ENCODE peak calls at places on chromosome 16, in four cellular contexts. One of them, this sample, is unnamed.

GRCh38 chr16:79176987-79177386 is 423.6 kb downstream of the MAF start:
- DNase-seq in HL-60: peak; percentile 5
- DNase-seq in GM12878: no peak
- DNase-seq in GM12891: no peak
- DNase-seq in this sample: no peak

GRCh38 chr16:72927199-72928088 is 120.5 kb downstream of the ZFHX3 start:
- DNase-seq in HL-60: peak; percentile 90
- DNase-seq in GM12878: no peak
- DNase-seq in GM12891: no peak
- DNase-seq in this sample: no peak

GRCh38 chr16:85359147-85359822 is 247.0 kb upstream of the CIBAR2 start:
- DNase-seq in HL-60: no peak
- DNase-seq in GM12878: no peak
- DNase-seq in GM12891: no peak
- DNase-seq in this sample: peak; percentile 93

GRCh38 chr16:80899804-80900592 is 95.6 kb upstream of the CDYL2 start:
- DNase-seq in HL-60: no peak
- DNase-seq in GM12878: no peak
- DNase-seq in GM12891: no peak
- DNase-seq in this sample: peak; percentile 30

GRCh38 chr16:85658504-85659326 is 30.0 kb downstream of the GINS2 start:
- DNase-seq in HL-60: no peak
- DNase-seq in GM12878: no peak
- DNase-seq in GM12891: no peak
- DNase-seq in this sample: no peak

GRCh38 chr16:14501331-14502255 is 128.5 kb downstream of the PARN start:
- DNase-seq in HL-60: peak; percentile 28
- DNase-seq in GM12878: peak; percentile 50
- DNase-seq in GM12891: no peak
- DNase-seq in this sample: peak; percentile 75

GRCh38 chr16:19711643-19712042 is 6.4 kb downstream of the KNOP1 start:
- DNase-seq in HL-60: no peak
- DNase-seq in GM12878: no peak
- DNase-seq in GM12891: no peak
- DNase-seq in this sample: no peak

GRCh38 chr16:88993946-88994600 is 17.1 kb upstream of the CBFA2T3 start:
- DNase-seq in HL-60: no peak
- DNase-seq in GM12878: no peak
- DNase-seq in GM12891: no peak
- DNase-seq in this sample: no peak

GRCh38 chr16:31038993-31039392 is 5.6 kb downstream of the STX4 start:
- DNase-seq in HL-60: no peak
- DNase-seq in GM12878: no peak
- DNase-seq in GM12891: no peak
- DNase-seq in this sample: no peak

GRCh38 chr16:78782572-78782971 is 683.1 kb downstream of the WWOX start:
- DNase-seq in HL-60: no peak
- DNase-seq in GM12878: no peak
- DNase-seq in GM12891: no peak
- DNase-seq in this sample: no peak

GRCh38 chr16:58211245-58211644 is 13.3 kb upstream of the CSNK2A2 start:
- DNase-seq in HL-60: no peak
- DNase-seq in GM12878: no peak
- DNase-seq in GM12891: no peak
- DNase-seq in this sample: no peak

GRCh38 chr16:51839697-51840462 is 688.8 kb upstream of the SALL1 start:
- DNase-seq in HL-60: no peak
- DNase-seq in GM12878: no peak
- DNase-seq in GM12891: no peak
- DNase-seq in this sample: no peak

GRCh38 chr16:55367796-55368195 is 43.8 kb downstream of the IRX6 start:
- DNase-seq in HL-60: no peak
- DNase-seq in GM12878: no peak
- DNase-seq in GM12891: no peak
- DNase-seq in this sample: no peak

GRCh38 chr16:89536886-89537548 is 23.5 kb upstream of the RPL13 start:
- DNase-seq in HL-60: no peak
- DNase-seq in GM12878: no peak
- DNase-seq in GM12891: no peak
- DNase-seq in this sample: no peak

GRCh38 chr16:82653550-82654511 is 27.1 kb downstream of the CDH13 start:
- DNase-seq in HL-60: no peak
- DNase-seq in GM12878: peak; percentile 90
- DNase-seq in GM12891: no peak
- DNase-seq in this sample: no peak

GRCh38 chr16:67959930-67960329 is 8.5 kb downstream of the SLC12A4 start:
- DNase-seq in HL-60: no peak
- DNase-seq in GM12878: no peak
- DNase-seq in GM12891: no peak
- DNase-seq in this sample: no peak

GRCh38 chr16:17211797-17212196 is 259.0 kb downstream of the XYLT1 start:
- DNase-seq in HL-60: peak; percentile 16
- DNase-seq in GM12878: no peak
- DNase-seq in GM12891: no peak
- DNase-seq in this sample: peak; percentile 25

GRCh38 chr16:86477642-86478041 is 32.7 kb upstream of the FOXF1 start:
- DNase-seq in HL-60: no peak
- DNase-seq in GM12878: no peak
- DNase-seq in GM12891: no peak
- DNase-seq in this sample: no peak

GRCh38 chr16:54412777-54413455 is 126.3 kb upstream of the IRX3 start:
- DNase-seq in HL-60: no peak
- DNase-seq in GM12878: no peak
- DNase-seq in GM12891: no peak
- DNase-seq in this sample: no peak

GRCh38 chr16:88489163-88489721 is 36.2 kb downstream of the ZFPM1 start:
- DNase-seq in HL-60: no peak
- DNase-seq in GM12878: no peak
- DNase-seq in GM12891: no peak
- DNase-seq in this sample: no peak

GRCh38 chr16:719815-720506 is 985 bp upstream of the ANTKMT start:
- DNase-seq in HL-60: peak; percentile 21
- DNase-seq in GM12878: no peak
- DNase-seq in GM12891: no peak
- DNase-seq in this sample: no peak
- TF ChIP-seq SPI1 in HL-60: no peak
- TF ChIP-seq SPI1 in GM12878: no peak
- TF ChIP-seq SPI1 in GM12891: no peak
- TF ChIP-seq SPI1 in this sample: no peak

GRCh38 chr16:9518054-9518453 is 426.6 kb downstream of the HAPSTR1 start:
- DNase-seq in HL-60: no peak
- DNase-seq in GM12878: no peak
- DNase-seq in GM12891: no peak
- DNase-seq in this sample: no peak

GRCh38 chr16:9523994-9524393 is 432.6 kb downstream of the HAPSTR1 start:
- DNase-seq in HL-60: no peak
- DNase-seq in GM12878: no peak
- DNase-seq in GM12891: no peak
- DNase-seq in this sample: no peak

GRCh38 chr16:9525037-9525436 is 433.6 kb downstream of the HAPSTR1 start:
- DNase-seq in HL-60: no peak
- DNase-seq in GM12878: no peak
- DNase-seq in GM12891: no peak
- DNase-seq in this sample: no peak

GRCh38 chr16:9522589-9522988 is 431.1 kb downstream of the HAPSTR1 start:
- DNase-seq in HL-60: no peak
- DNase-seq in GM12878: no peak
- DNase-seq in GM12891: no peak
- DNase-seq in this sample: no peak

GRCh38 chr16:9521749-9522370 is 430.4 kb downstream of the HAPSTR1 start:
- DNase-seq in HL-60: no peak
- DNase-seq in GM12878: no peak
- DNase-seq in GM12891: no peak
- DNase-seq in this sample: no peak
- TF ChIP-seq SPI1 in HL-60: no peak
- TF ChIP-seq SPI1 in GM12878: no peak
- TF ChIP-seq SPI1 in GM12891: no peak
- TF ChIP-seq SPI1 in this sample: no peak

DNA sequence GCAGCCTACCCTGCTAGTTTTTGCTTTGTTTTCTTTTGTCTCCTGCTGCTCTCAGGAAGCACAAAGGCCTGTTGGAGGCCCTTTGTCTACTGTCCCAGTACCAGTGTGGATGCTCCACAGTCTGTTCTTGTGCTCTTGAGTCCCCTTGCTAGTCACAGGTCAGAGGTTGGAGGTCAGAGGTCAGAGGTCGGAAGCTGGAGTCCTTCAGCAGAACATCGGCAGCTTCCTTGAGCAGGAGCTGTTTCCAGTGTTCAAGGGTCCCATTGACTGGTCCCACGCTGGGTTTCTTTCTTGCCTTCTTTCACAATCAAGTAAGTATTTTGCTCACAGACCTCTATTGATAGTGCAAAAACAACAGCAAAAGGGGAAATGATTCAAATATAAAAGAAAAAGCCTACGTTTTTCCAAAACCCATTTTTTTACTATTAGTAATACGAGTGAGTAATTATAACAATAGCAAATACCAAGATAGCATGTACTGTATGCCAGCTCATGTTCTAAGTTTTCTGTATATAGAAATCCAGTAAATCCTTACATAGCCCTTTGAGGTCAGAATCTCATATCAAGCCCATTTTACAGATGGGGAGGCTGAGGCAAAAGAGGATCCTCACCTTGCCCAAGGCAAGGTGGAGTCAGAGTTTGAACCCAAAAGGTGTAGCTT is 10.9 kb upstream of the IL34 start:
- DNase-seq in HL-60: no peak
- DNase-seq in GM12878: no peak
- DNase-seq in GM12891: no peak
- DNase-seq in this sample: peak; percentile 17
- TF ChIP-seq SPI1 in HL-60: no peak
- TF ChIP-seq SPI1 in GM12878: no peak
- TF ChIP-seq SPI1 in GM12891: no peak
- TF ChIP-seq SPI1 in this sample: no peak

DNA sequence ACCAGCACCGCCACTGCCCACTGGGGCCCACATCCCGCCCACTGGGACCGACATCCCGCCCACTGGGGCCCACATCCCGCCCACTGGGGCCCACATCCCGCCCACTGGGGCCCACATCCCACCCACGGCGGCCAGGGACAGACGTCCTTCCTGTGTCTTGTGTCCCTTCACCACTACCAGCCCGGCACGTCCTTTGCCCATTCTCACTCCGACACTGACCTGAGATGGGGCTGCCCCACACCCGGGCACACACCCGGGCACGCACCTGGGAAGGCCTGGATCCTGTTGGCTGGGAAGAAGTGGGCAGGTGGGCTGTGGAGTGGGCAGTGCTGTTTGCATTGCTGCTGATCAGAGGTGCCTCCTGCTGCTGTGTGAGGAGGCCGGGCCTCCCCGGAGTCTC is 28.4 kb upstream of the GNG13 start:
- DNase-seq in HL-60: no peak
- DNase-seq in GM12878: no peak
- DNase-seq in GM12891: no peak
- DNase-seq in this sample: no peak
- TF ChIP-seq SPI1 in HL-60: no peak
- TF ChIP-seq SPI1 in GM12878: no peak
- TF ChIP-seq SPI1 in GM12891: no peak
- TF ChIP-seq SPI1 in this sample: no peak

DNA sequence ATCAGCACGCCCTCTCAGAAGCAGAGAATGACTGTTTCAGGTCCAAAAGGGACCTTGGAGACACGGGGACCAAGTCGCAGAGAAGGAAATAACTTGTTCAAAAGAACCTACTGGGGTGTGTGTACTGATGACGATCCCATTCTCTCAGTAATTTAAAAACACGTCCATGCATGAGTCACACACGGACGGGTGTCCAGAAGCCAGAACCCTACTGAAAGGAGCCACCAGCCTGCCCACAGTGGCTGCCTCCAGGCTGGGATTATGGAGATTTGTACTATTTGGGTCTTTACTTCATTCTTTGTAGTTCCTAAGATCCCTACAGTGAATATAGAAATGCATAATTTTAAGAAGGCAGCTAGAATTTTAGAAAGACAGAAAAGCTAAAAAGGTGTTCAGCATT is 27.8 kb downstream of the TMEM204 start:
- DNase-seq in HL-60: no peak
- DNase-seq in GM12878: no peak
- DNase-seq in GM12891: no peak
- DNase-seq in this sample: no peak
- TF ChIP-seq SPI1 in HL-60: no peak
- TF ChIP-seq SPI1 in GM12878: no peak
- TF ChIP-seq SPI1 in GM12891: no peak
- TF ChIP-seq SPI1 in this sample: no peak

GRCh38 chr16:74817851-74818250 is 43.2 kb upstream of the FA2H start:
- DNase-seq in HL-60: no peak
- DNase-seq in GM12878: no peak
- DNase-seq in GM12891: no peak
- DNase-seq in this sample: no peak

GRCh38 chr16:74807052-74807646 is 32.5 kb upstream of the FA2H start:
- DNase-seq in HL-60: no peak
- DNase-seq in GM12878: no peak
- DNase-seq in GM12891: no peak
- DNase-seq in this sample: no peak

GRCh38 chr16:74813109-74813641 is 38.6 kb upstream of the FA2H start:
- DNase-seq in HL-60: peak; percentile 70
- DNase-seq in GM12878: peak; percentile 11
- DNase-seq in GM12891: peak; percentile 84
- DNase-seq in this sample: peak; percentile 88

DNA sequence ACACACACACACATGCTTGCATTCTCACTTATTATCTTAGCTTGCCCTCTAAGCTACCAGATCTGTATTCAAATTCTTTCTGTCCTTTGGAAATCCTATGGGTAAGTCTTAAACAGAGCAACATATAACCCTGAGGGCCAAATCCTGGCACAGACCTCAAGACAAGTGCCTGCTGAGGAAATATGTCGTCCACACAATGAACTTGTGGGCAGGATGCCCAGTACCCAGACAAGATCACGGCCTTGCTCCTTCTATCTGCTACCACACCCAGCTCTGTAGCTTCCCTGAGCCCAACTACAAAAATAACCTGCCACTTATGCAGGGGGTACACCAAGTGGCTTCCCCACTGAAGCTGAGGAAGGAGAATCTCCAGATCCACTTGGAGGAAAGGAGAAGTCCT is 37.3 kb upstream of the FA2H start:
- DNase-seq in HL-60: no peak
- DNase-seq in GM12878: no peak
- DNase-seq in GM12891: no peak
- DNase-seq in this sample: no peak
- TF ChIP-seq SPI1 in HL-60: no peak
- TF ChIP-seq SPI1 in GM12878: no peak
- TF ChIP-seq SPI1 in GM12891: no peak
- TF ChIP-seq SPI1 in this sample: no peak

GRCh38 chr16:56841233-56841632 is 23.8 kb upstream of the SLC12A3 start:
- DNase-seq in HL-60: no peak
- DNase-seq in GM12878: no peak
- DNase-seq in GM12891: no peak
- DNase-seq in this sample: no peak
- TF ChIP-seq SPI1 in HL-60: no peak
- TF ChIP-seq SPI1 in GM12878: no peak
- TF ChIP-seq SPI1 in GM12891: no peak
- TF ChIP-seq SPI1 in this sample: no peak

This sample was measured in K562.